ENCODE peak calls at places on chromosomes 2 and 18, in five cellular contexts. One of them, this sample, is unnamed.

GRCh38 chr18:76349067-76349715 is 145.9 kb downstream of the ZNF516 start:
- DNase-seq in AG09319: peak
- DNase-seq in cardiac muscle cell: peak
- DNase-seq in pancreas: peak
- DNase-seq in glutamatergic neuron: peak
- DNase-seq in this sample: no peak

GRCh38 chr18:23855721-23856120 is 158.8 kb upstream of the TTC39C start:
- DNase-seq in AG09319: no peak
- DNase-seq in cardiac muscle cell: no peak
- DNase-seq in pancreas: no peak
- DNase-seq in glutamatergic neuron: no peak
- DNase-seq in this sample: no peak

GRCh38 chr2:37083873-37084792 is at the start of the genes GPATCH11 and HEATR5B:
- DNase-seq in AG09319: peak
- DNase-seq in cardiac muscle cell: peak
- DNase-seq in pancreas: peak
- DNase-seq in glutamatergic neuron: peak
- DNase-seq in this sample: peak

GRCh38 chr2:151063271-151063670 is 198.4 kb downstream of the RBM43 start:
- DNase-seq in AG09319: peak
- DNase-seq in cardiac muscle cell: peak
- DNase-seq in pancreas: no peak
- DNase-seq in glutamatergic neuron: no peak
- DNase-seq in this sample: no peak

GRCh38 chr2:206443735-206444527 is 599 bp downstream of the ADAM23 start:
- DNase-seq in AG09319: no peak
- DNase-seq in cardiac muscle cell: peak
- DNase-seq in pancreas: peak
- DNase-seq in glutamatergic neuron: peak
- DNase-seq in this sample: no peak

GRCh38 chr2:24881623-24882022 is 38.4 kb downstream of the ADCY3 start:
- DNase-seq in AG09319: no peak
- DNase-seq in cardiac muscle cell: no peak
- DNase-seq in pancreas: no peak
- DNase-seq in glutamatergic neuron: no peak
- DNase-seq in this sample: no peak

GRCh38 chr2:232028631-232029030 is 67.1 kb downstream of the DIS3L2 start:
- DNase-seq in AG09319: peak
- DNase-seq in cardiac muscle cell: peak
- DNase-seq in pancreas: no peak
- DNase-seq in glutamatergic neuron: no peak
- DNase-seq in this sample: no peak

GRCh38 chr2:159118859-159119510 is 150.5 kb downstream of the TANC1 start:
- DNase-seq in AG09319: no peak
- DNase-seq in cardiac muscle cell: no peak
- DNase-seq in pancreas: no peak
- DNase-seq in glutamatergic neuron: no peak
- DNase-seq in this sample: no peak

GRCh38 chr18:32111706-32112105 is 20.0 kb downstream of the RNF138 start:
- DNase-seq in AG09319: no peak
- DNase-seq in cardiac muscle cell: no peak
- DNase-seq in pancreas: no peak
- DNase-seq in glutamatergic neuron: no peak
- DNase-seq in this sample: no peak

GRCh38 chr2:207792244-207792785 is 22.6 kb upstream of the FZD5 start:
- DNase-seq in AG09319: no peak
- DNase-seq in cardiac muscle cell: peak
- DNase-seq in pancreas: no peak
- DNase-seq in glutamatergic neuron: no peak
- DNase-seq in this sample: no peak

GRCh38 chr2:206274434-206275273 is at the start of gene ZDBF2:
- DNase-seq in AG09319: no peak
- DNase-seq in cardiac muscle cell: peak
- DNase-seq in pancreas: peak
- DNase-seq in glutamatergic neuron: peak
- DNase-seq in this sample: peak

GRCh38 chr18:11994346-11994707 is 13.0 kb downstream of the IMPA2 start:
- DNase-seq in AG09319: peak
- DNase-seq in cardiac muscle cell: peak
- DNase-seq in pancreas: no peak
- DNase-seq in glutamatergic neuron: no peak
- DNase-seq in this sample: no peak